ENCODE peak calls at places on chromosomes 12 and 14, in five cellular contexts. One of them, this sample, is unnamed.

GRCh38 chr12:99386907-99387306 is 260.6 kb upstream of the GARIN6 start:
- DNase-seq in Panc1: no peak
- DNase-seq in esophagus squamous epithelium: no peak
- DNase-seq in testis: no peak
- DNase-seq in foreskin fibroblast: no peak
- DNase-seq in this sample: no peak

GRCh38 chr12:106090586-106091411 is 48.0 kb downstream of the NUAK1 start:
- DNase-seq in Panc1: no peak
- DNase-seq in esophagus squamous epithelium: no peak
- DNase-seq in testis: no peak
- DNase-seq in foreskin fibroblast: peak; percentile 72
- DNase-seq in this sample: no peak

GRCh38 chr14:55255979-55256378 is 15.2 kb upstream of the FBXO34 start:
- DNase-seq in Panc1: no peak
- DNase-seq in esophagus squamous epithelium: no peak
- DNase-seq in testis: peak; percentile 78
- DNase-seq in foreskin fibroblast: no peak
- DNase-seq in this sample: no peak

GRCh38 chr14:30596972-30597371 is 25.1 kb upstream of the SCFD1 start:
- DNase-seq in Panc1: no peak
- DNase-seq in esophagus squamous epithelium: no peak
- DNase-seq in testis: no peak
- DNase-seq in foreskin fibroblast: no peak
- DNase-seq in this sample: no peak

GRCh38 chr14:73613046-73613383 is 698 bp downstream of the ACOT6 start:
- DNase-seq in Panc1: no peak
- DNase-seq in esophagus squamous epithelium: no peak
- DNase-seq in testis: peak; percentile 43
- DNase-seq in foreskin fibroblast: no peak
- DNase-seq in this sample: no peak

GRCh38 chr12:24044973-24045703 is 95.7 kb upstream of the SOX5 start:
- DNase-seq in Panc1: no peak
- DNase-seq in esophagus squamous epithelium: no peak
- DNase-seq in testis: no peak
- DNase-seq in foreskin fibroblast: no peak
- DNase-seq in this sample: no peak

GRCh38 chr14:93884950-93885349 is 42.2 kb upstream of the FAM181A start:
- DNase-seq in Panc1: no peak
- DNase-seq in esophagus squamous epithelium: no peak
- DNase-seq in testis: no peak
- DNase-seq in foreskin fibroblast: no peak
- DNase-seq in this sample: no peak

GRCh38 chr12:92987846-92988621 is 58.9 kb upstream of the EEA1 start:
- DNase-seq in Panc1: no peak
- DNase-seq in esophagus squamous epithelium: no peak
- DNase-seq in testis: no peak
- DNase-seq in foreskin fibroblast: no peak
- DNase-seq in this sample: peak; percentile 60

GRCh38 chr12:50326636-50327284 is 43.4 kb upstream of the LIMA1 start:
- DNase-seq in Panc1: no peak
- DNase-seq in esophagus squamous epithelium: no peak
- DNase-seq in testis: no peak
- DNase-seq in foreskin fibroblast: peak; percentile 42
- DNase-seq in this sample: no peak

GRCh38 chr12:50603817-50604639 is 99.2 kb downstream of the DIP2B start:
- DNase-seq in Panc1: no peak
- DNase-seq in esophagus squamous epithelium: no peak
- DNase-seq in testis: peak; percentile 81
- DNase-seq in foreskin fibroblast: no peak
- DNase-seq in this sample: no peak

GRCh38 chr12:3759878-3760277 is 7.0 kb upstream of the CRACR2A start:
- DNase-seq in Panc1: no peak
- DNase-seq in esophagus squamous epithelium: no peak
- DNase-seq in testis: no peak
- DNase-seq in foreskin fibroblast: no peak
- DNase-seq in this sample: no peak

GRCh38 chr12:131574397-131574775 is 136.5 kb upstream of the SFSWAP start:
- DNase-seq in Panc1: no peak
- DNase-seq in esophagus squamous epithelium: no peak
- DNase-seq in testis: no peak
- DNase-seq in foreskin fibroblast: no peak
- DNase-seq in this sample: no peak

GRCh38 chr12:131573631-131574396 is 137.1 kb upstream of the SFSWAP start:
- DNase-seq in Panc1: no peak
- DNase-seq in esophagus squamous epithelium: no peak
- DNase-seq in testis: peak; percentile 20
- DNase-seq in foreskin fibroblast: no peak
- DNase-seq in this sample: no peak

GRCh38 chr12:131571827-131572226 is 139.1 kb upstream of the SFSWAP start:
- DNase-seq in Panc1: no peak
- DNase-seq in esophagus squamous epithelium: no peak
- DNase-seq in testis: no peak
- DNase-seq in foreskin fibroblast: no peak
- DNase-seq in this sample: no peak

GRCh38 chr12:131570596-131570995 is 140.3 kb upstream of the SFSWAP start:
- DNase-seq in Panc1: no peak
- DNase-seq in esophagus squamous epithelium: no peak
- DNase-seq in testis: no peak
- DNase-seq in foreskin fibroblast: no peak
- DNase-seq in this sample: no peak

GRCh38 chr12:131572626-131573025 is 138.3 kb upstream of the SFSWAP start:
- DNase-seq in Panc1: no peak
- DNase-seq in esophagus squamous epithelium: no peak
- DNase-seq in testis: no peak
- DNase-seq in foreskin fibroblast: no peak
- DNase-seq in this sample: no peak
- TF ChIP-seq CTCF in Panc1: no peak
- TF ChIP-seq CTCF in esophagus squamous epithelium: no peak
- TF ChIP-seq CTCF in testis: no peak
- TF ChIP-seq CTCF in foreskin fibroblast: no peak
- TF ChIP-seq CTCF in this sample: no peak

GRCh38 chr14:76053576-76054369 is 68.2 kb downstream of the IFT43 start:
- DNase-seq in Panc1: no peak
- DNase-seq in esophagus squamous epithelium: no peak
- DNase-seq in testis: no peak
- DNase-seq in foreskin fibroblast: no peak
- DNase-seq in this sample: no peak

GRCh38 chr14:76057914-76058313 is 72.4 kb downstream of the IFT43 start:
- DNase-seq in Panc1: no peak
- DNase-seq in esophagus squamous epithelium: no peak
- DNase-seq in testis: no peak
- DNase-seq in foreskin fibroblast: no peak
- DNase-seq in this sample: no peak

GRCh38 chr14:76051717-76052459 is 66.3 kb downstream of the IFT43 start:
- DNase-seq in Panc1: no peak
- DNase-seq in esophagus squamous epithelium: no peak
- DNase-seq in testis: no peak
- DNase-seq in foreskin fibroblast: no peak
- DNase-seq in this sample: no peak

GRCh38 chr14:76055330-76055729 is 69.8 kb downstream of the IFT43 start:
- DNase-seq in Panc1: no peak
- DNase-seq in esophagus squamous epithelium: no peak
- DNase-seq in testis: no peak
- DNase-seq in foreskin fibroblast: no peak
- DNase-seq in this sample: no peak

DNA sequence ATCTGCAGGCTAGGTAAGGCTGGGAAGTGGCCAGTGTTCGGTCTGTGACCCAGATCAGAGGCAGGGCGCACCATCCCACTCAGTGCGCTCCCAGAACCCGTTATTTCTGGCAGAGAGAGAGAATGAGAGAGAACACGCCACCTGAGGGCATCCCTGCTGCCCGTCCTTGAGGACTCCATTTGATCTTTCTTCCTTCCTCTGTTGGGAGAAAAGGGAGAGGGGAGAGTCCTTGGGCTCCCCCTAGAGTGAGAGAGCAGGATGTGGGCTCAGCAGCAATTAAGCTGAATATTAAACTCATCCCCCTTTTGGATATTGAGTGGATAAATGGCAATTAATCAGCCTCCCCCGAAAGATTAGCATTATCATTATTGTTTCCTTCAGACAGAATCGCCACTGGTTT is 70.6 kb downstream of the IFT43 start:
- DNase-seq in Panc1: no peak
- DNase-seq in esophagus squamous epithelium: no peak
- DNase-seq in testis: no peak
- DNase-seq in foreskin fibroblast: no peak
- DNase-seq in this sample: no peak
- TF ChIP-seq CTCF in Panc1: peak; percentile 55
- TF ChIP-seq CTCF in esophagus squamous epithelium: no peak
- TF ChIP-seq CTCF in testis: no peak
- TF ChIP-seq CTCF in foreskin fibroblast: peak; percentile 38
- TF ChIP-seq CTCF in this sample: peak; percentile 24

GRCh38 chr12:116426391-116427136 is 132.6 kb upstream of the MAP1LC3B2 start:
- DNase-seq in Panc1: peak; percentile 7
- DNase-seq in esophagus squamous epithelium: no peak
- DNase-seq in testis: peak; percentile 50
- DNase-seq in foreskin fibroblast: peak; percentile 97
- DNase-seq in this sample: no peak
- TF ChIP-seq CTCF in Panc1: no peak
- TF ChIP-seq CTCF in esophagus squamous epithelium: no peak
- TF ChIP-seq CTCF in testis: no peak
- TF ChIP-seq CTCF in foreskin fibroblast: peak; percentile 51
- TF ChIP-seq CTCF in this sample: no peak

GRCh38 chr12:130489293-130489692 is 151.6 kb downstream of the PIWIL1 start:
- DNase-seq in Panc1: no peak
- DNase-seq in esophagus squamous epithelium: no peak
- DNase-seq in testis: no peak
- DNase-seq in foreskin fibroblast: no peak
- DNase-seq in this sample: no peak
- TF ChIP-seq CTCF in Panc1: no peak
- TF ChIP-seq CTCF in esophagus squamous epithelium: no peak
- TF ChIP-seq CTCF in testis: no peak
- TF ChIP-seq CTCF in foreskin fibroblast: no peak
- TF ChIP-seq CTCF in this sample: no peak

GRCh38 chr14:78164226-78164853 is 5.8 kb upstream of the NRXN3 start:
- DNase-seq in Panc1: no peak
- DNase-seq in esophagus squamous epithelium: no peak
- DNase-seq in testis: peak; percentile 65
- DNase-seq in foreskin fibroblast: no peak
- DNase-seq in this sample: peak; percentile 41
- TF ChIP-seq CTCF in Panc1: peak; percentile 61
- TF ChIP-seq CTCF in esophagus squamous epithelium: no peak
- TF ChIP-seq CTCF in testis: peak; percentile 39
- TF ChIP-seq CTCF in foreskin fibroblast: no peak
- TF ChIP-seq CTCF in this sample: no peak

GRCh38 chr14:36659010-36659821 is 2.4 kb upstream of the PAX9 start:
- DNase-seq in Panc1: no peak
- DNase-seq in esophagus squamous epithelium: no peak
- DNase-seq in testis: no peak
- DNase-seq in foreskin fibroblast: no peak
- DNase-seq in this sample: no peak
- TF ChIP-seq CTCF in Panc1: no peak
- TF ChIP-seq CTCF in esophagus squamous epithelium: no peak
- TF ChIP-seq CTCF in testis: no peak
- TF ChIP-seq CTCF in foreskin fibroblast: no peak
- TF ChIP-seq CTCF in this sample: no peak

DNA sequence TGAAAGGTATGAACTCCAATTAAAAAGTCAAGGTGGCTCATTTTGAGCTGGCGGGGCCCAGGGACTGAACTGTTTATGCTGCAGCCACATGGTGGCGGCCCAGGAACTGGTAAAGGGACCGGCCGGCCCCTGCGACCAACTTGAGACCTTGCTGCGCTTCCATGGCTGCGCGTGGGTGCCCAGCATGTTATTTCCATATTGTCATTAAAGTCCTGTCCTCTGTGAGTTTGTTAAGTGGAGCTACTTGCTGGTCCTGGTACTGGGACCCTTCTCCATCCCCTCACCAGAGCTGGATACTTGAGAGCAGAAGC is 62.3 kb downstream of the BEGAIN start:
- DNase-seq in Panc1: no peak
- DNase-seq in esophagus squamous epithelium: no peak
- DNase-seq in testis: peak; percentile 55
- DNase-seq in foreskin fibroblast: no peak
- DNase-seq in this sample: peak; percentile 56
- TF ChIP-seq CTCF in Panc1: no peak
- TF ChIP-seq CTCF in esophagus squamous epithelium: peak; percentile 6
- TF ChIP-seq CTCF in testis: peak; percentile 62
- TF ChIP-seq CTCF in foreskin fibroblast: peak; percentile 19
- TF ChIP-seq CTCF in this sample: peak; percentile 55

GRCh38 chr14:105023144-105023543 is 2.3 kb upstream of the CDCA4 start:
- DNase-seq in Panc1: peak; percentile 56
- DNase-seq in esophagus squamous epithelium: no peak
- DNase-seq in testis: no peak
- DNase-seq in foreskin fibroblast: no peak
- DNase-seq in this sample: no peak

GRCh38 chr14:105021656-105022275 is 883 bp upstream of the CDCA4 start:
- DNase-seq in Panc1: no peak
- DNase-seq in esophagus squamous epithelium: no peak
- DNase-seq in testis: peak; percentile 65
- DNase-seq in foreskin fibroblast: no peak
- DNase-seq in this sample: peak; percentile 58

GRCh38 chr14:105019861-105020814 is 745 bp downstream of the CDCA4 start:
- DNase-seq in Panc1: no peak
- DNase-seq in esophagus squamous epithelium: no peak
- DNase-seq in testis: no peak
- DNase-seq in foreskin fibroblast: no peak
- DNase-seq in this sample: peak; percentile 74

GRCh38 chr14:105022276-105022670 is 1.4 kb upstream of the CDCA4 start:
- DNase-seq in Panc1: no peak
- DNase-seq in esophagus squamous epithelium: no peak
- DNase-seq in testis: no peak
- DNase-seq in foreskin fibroblast: no peak
- DNase-seq in this sample: no peak

GRCh38 chr14:105020815-105021655 is at the start of gene CDCA4:
- DNase-seq in Panc1: no peak
- DNase-seq in esophagus squamous epithelium: peak; percentile 86
- DNase-seq in testis: peak; percentile 98
- DNase-seq in foreskin fibroblast: peak; percentile 96
- DNase-seq in this sample: peak; percentile 98
- TF ChIP-seq CTCF in Panc1: no peak
- TF ChIP-seq CTCF in esophagus squamous epithelium: peak; percentile 28
- TF ChIP-seq CTCF in testis: peak; percentile 2
- TF ChIP-seq CTCF in foreskin fibroblast: no peak
- TF ChIP-seq CTCF in this sample: peak; percentile 10

GRCh38 chr14:56394826-56395543 is 184.6 kb upstream of the TMEM260 start:
- DNase-seq in Panc1: no peak
- DNase-seq in esophagus squamous epithelium: no peak
- DNase-seq in testis: no peak
- DNase-seq in foreskin fibroblast: no peak
- DNase-seq in this sample: no peak

GRCh38 chr14:56386024-56386423 is 193.6 kb upstream of the TMEM260 start:
- DNase-seq in Panc1: no peak
- DNase-seq in esophagus squamous epithelium: no peak
- DNase-seq in testis: no peak
- DNase-seq in foreskin fibroblast: no peak
- DNase-seq in this sample: no peak

GRCh38 chr14:56390859-56391258 is 188.7 kb upstream of the TMEM260 start:
- DNase-seq in Panc1: no peak
- DNase-seq in esophagus squamous epithelium: no peak
- DNase-seq in testis: no peak
- DNase-seq in foreskin fibroblast: no peak
- DNase-seq in this sample: no peak
- TF ChIP-seq CTCF in Panc1: no peak
- TF ChIP-seq CTCF in esophagus squamous epithelium: no peak
- TF ChIP-seq CTCF in testis: no peak
- TF ChIP-seq CTCF in foreskin fibroblast: no peak
- TF ChIP-seq CTCF in this sample: no peak

This sample was measured in activated CD8-positive, alpha-beta T cell treated with anti-CD3 and anti-CD28 coated beads for 36 hours.